ENCODE peak calls at places on chromosomes 2 and 18, in eight cellular contexts. One of them, this sample, is unnamed.

GRCh38 chr2:190451561-190452176 is 43.5 kb downstream of the MFSD6 start:
- DNase-seq in sigmoid colon: no peak
- DNase-seq in dorsolateral prefrontal cortex: no peak
- DNase-seq in AG10803: no peak
- DNase-seq in heart left ventricle: no peak
- DNase-seq in tibial artery: no peak
- DNase-seq in WERI-Rb-1: no peak
- DNase-seq in neural progenitor cell: no peak
- DNase-seq in this sample: peak

GRCh38 chr2:136034629-136035028 is 49.2 kb upstream of the DARS1 start:
- DNase-seq in sigmoid colon: no peak
- DNase-seq in dorsolateral prefrontal cortex: no peak
- DNase-seq in AG10803: no peak
- DNase-seq in heart left ventricle: no peak
- DNase-seq in tibial artery: no peak
- DNase-seq in WERI-Rb-1: no peak
- DNase-seq in neural progenitor cell: no peak
- DNase-seq in this sample: no peak

GRCh38 chr2:57906152-57906732 is 140.4 kb upstream of the VRK2 start:
- DNase-seq in sigmoid colon: no peak
- DNase-seq in dorsolateral prefrontal cortex: no peak
- DNase-seq in AG10803: peak
- DNase-seq in heart left ventricle: no peak
- DNase-seq in tibial artery: no peak
- DNase-seq in WERI-Rb-1: no peak
- DNase-seq in neural progenitor cell: peak
- DNase-seq in this sample: peak

GRCh38 chr2:54310314-54310713 is 54.3 kb upstream of the TSPYL6 start:
- DNase-seq in sigmoid colon: no peak
- DNase-seq in dorsolateral prefrontal cortex: no peak
- DNase-seq in AG10803: no peak
- DNase-seq in heart left ventricle: no peak
- DNase-seq in tibial artery: no peak
- DNase-seq in WERI-Rb-1: no peak
- DNase-seq in neural progenitor cell: no peak
- DNase-seq in this sample: peak

GRCh38 chr2:100818606-100819364 is 1.2 kb upstream of the NPAS2 start:
- DNase-seq in sigmoid colon: peak
- DNase-seq in dorsolateral prefrontal cortex: peak
- DNase-seq in AG10803: peak
- DNase-seq in heart left ventricle: peak
- DNase-seq in tibial artery: no peak
- DNase-seq in WERI-Rb-1: peak
- DNase-seq in neural progenitor cell: peak
- DNase-seq in this sample: peak

GRCh38 chr18:54100920-54101319 is 123.5 kb downstream of the MBD2 start:
- DNase-seq in sigmoid colon: no peak
- DNase-seq in dorsolateral prefrontal cortex: no peak
- DNase-seq in AG10803: peak
- DNase-seq in heart left ventricle: no peak
- DNase-seq in tibial artery: no peak
- DNase-seq in WERI-Rb-1: no peak
- DNase-seq in neural progenitor cell: no peak
- DNase-seq in this sample: peak

GRCh38 chr2:231922311-231922710 is 3.9 kb downstream of the NPPC start:
- DNase-seq in sigmoid colon: no peak
- DNase-seq in dorsolateral prefrontal cortex: no peak
- DNase-seq in AG10803: no peak
- DNase-seq in heart left ventricle: no peak
- DNase-seq in tibial artery: peak
- DNase-seq in WERI-Rb-1: no peak
- DNase-seq in neural progenitor cell: no peak
- DNase-seq in this sample: no peak

GRCh38 chr2:207847807-207848544 is 78.3 kb upstream of the FZD5 start:
- DNase-seq in sigmoid colon: no peak
- DNase-seq in dorsolateral prefrontal cortex: no peak
- DNase-seq in AG10803: peak
- DNase-seq in heart left ventricle: peak
- DNase-seq in tibial artery: peak
- DNase-seq in WERI-Rb-1: no peak
- DNase-seq in neural progenitor cell: peak
- DNase-seq in this sample: peak

GRCh38 chr2:159083601-159084000 is 115.2 kb downstream of the TANC1 start:
- DNase-seq in sigmoid colon: no peak
- DNase-seq in dorsolateral prefrontal cortex: no peak
- DNase-seq in AG10803: peak
- DNase-seq in heart left ventricle: no peak
- DNase-seq in tibial artery: no peak
- DNase-seq in WERI-Rb-1: no peak
- DNase-seq in neural progenitor cell: no peak
- DNase-seq in this sample: peak

GRCh38 chr2:46612675-46613074 is 133.3 kb downstream of the TMEM247 start:
- DNase-seq in sigmoid colon: no peak
- DNase-seq in dorsolateral prefrontal cortex: no peak
- DNase-seq in AG10803: no peak
- DNase-seq in heart left ventricle: no peak
- DNase-seq in tibial artery: no peak
- DNase-seq in WERI-Rb-1: no peak
- DNase-seq in neural progenitor cell: no peak
- DNase-seq in this sample: no peak

GRCh38 chr2:241091734-241092445 is 10.2 kb downstream of the MTERF4 start:
- DNase-seq in sigmoid colon: no peak
- DNase-seq in dorsolateral prefrontal cortex: no peak
- DNase-seq in AG10803: no peak
- DNase-seq in heart left ventricle: no peak
- DNase-seq in tibial artery: no peak
- DNase-seq in WERI-Rb-1: no peak
- DNase-seq in neural progenitor cell: no peak
- DNase-seq in this sample: no peak

GRCh38 chr2:4354678-4355077 is 651.3 kb downstream of the DCDC2C start:
- DNase-seq in sigmoid colon: no peak
- DNase-seq in dorsolateral prefrontal cortex: no peak
- DNase-seq in AG10803: no peak
- DNase-seq in heart left ventricle: no peak
- DNase-seq in tibial artery: no peak
- DNase-seq in WERI-Rb-1: peak
- DNase-seq in neural progenitor cell: peak
- DNase-seq in this sample: peak

GRCh38 chr2:164757934-164758695 is 83.5 kb downstream of the COBLL1 start:
- DNase-seq in sigmoid colon: no peak
- DNase-seq in dorsolateral prefrontal cortex: no peak
- DNase-seq in AG10803: peak
- DNase-seq in heart left ventricle: no peak
- DNase-seq in tibial artery: peak
- DNase-seq in WERI-Rb-1: no peak
- DNase-seq in neural progenitor cell: no peak
- DNase-seq in this sample: peak

GRCh38 chr18:12791631-12792030 is 88.8 kb downstream of the PSMG2 start:
- DNase-seq in sigmoid colon: no peak
- DNase-seq in dorsolateral prefrontal cortex: no peak
- DNase-seq in AG10803: no peak
- DNase-seq in heart left ventricle: no peak
- DNase-seq in tibial artery: no peak
- DNase-seq in WERI-Rb-1: no peak
- DNase-seq in neural progenitor cell: no peak
- DNase-seq in this sample: no peak

GRCh38 chr2:72148975-72149555 is 1.4 kb upstream of the CYP26B1 start:
- DNase-seq in sigmoid colon: peak
- DNase-seq in dorsolateral prefrontal cortex: peak
- DNase-seq in AG10803: peak
- DNase-seq in heart left ventricle: peak
- DNase-seq in tibial artery: no peak
- DNase-seq in WERI-Rb-1: peak
- DNase-seq in neural progenitor cell: peak
- DNase-seq in this sample: peak

GRCh38 chr18:75915941-75916640 is 488.6 kb upstream of the SMIM21 start:
- DNase-seq in sigmoid colon: no peak
- DNase-seq in dorsolateral prefrontal cortex: peak
- DNase-seq in AG10803: peak
- DNase-seq in heart left ventricle: no peak
- DNase-seq in tibial artery: no peak
- DNase-seq in WERI-Rb-1: peak
- DNase-seq in neural progenitor cell: peak
- DNase-seq in this sample: no peak
- H3K4me3 ChIP-seq in sigmoid colon: peak
- H3K4me3 ChIP-seq in dorsolateral prefrontal cortex: peak
- H3K4me3 ChIP-seq in AG10803: peak
- H3K4me3 ChIP-seq in heart left ventricle: peak
- H3K4me3 ChIP-seq in tibial artery: peak
- H3K4me3 ChIP-seq in WERI-Rb-1: peak
- H3K4me3 ChIP-seq in neural progenitor cell: peak
- H3K4me3 ChIP-seq in this sample: no peak

DNA sequence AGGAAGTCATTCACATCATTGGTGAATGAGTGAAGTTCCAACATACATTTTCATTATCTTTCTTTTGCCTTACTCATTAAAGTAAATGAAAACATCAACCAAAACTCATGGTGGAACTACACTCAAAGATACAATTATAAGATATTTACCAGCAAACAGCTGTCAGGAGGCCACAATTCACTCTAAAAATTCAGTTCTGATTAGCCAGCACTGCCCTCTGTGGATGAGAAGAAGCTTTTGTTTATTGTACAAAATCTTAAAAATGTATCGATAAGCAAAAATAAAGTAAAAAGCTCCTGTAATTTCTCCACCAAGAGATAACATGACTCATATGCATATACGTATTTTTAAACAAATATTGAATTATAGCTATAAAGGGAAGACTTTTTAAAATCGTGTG is 73.5 kb upstream of the RAPGEF4 start:
- DNase-seq in sigmoid colon: no peak
- DNase-seq in dorsolateral prefrontal cortex: no peak
- DNase-seq in AG10803: no peak
- DNase-seq in heart left ventricle: no peak
- DNase-seq in tibial artery: no peak
- DNase-seq in WERI-Rb-1: no peak
- DNase-seq in neural progenitor cell: no peak
- DNase-seq in this sample: peak
- TF ChIP-seq CTCF in sigmoid colon: no peak
- TF ChIP-seq CTCF in dorsolateral prefrontal cortex: no peak
- TF ChIP-seq CTCF in AG10803: no peak
- TF ChIP-seq CTCF in heart left ventricle: no peak
- TF ChIP-seq CTCF in tibial artery: no peak
- TF ChIP-seq CTCF in WERI-Rb-1: no peak
- TF ChIP-seq CTCF in neural progenitor cell: no peak
- TF ChIP-seq CTCF in this sample: peak

GRCh38 chr18:59354731-59355130 is 4.3 kb downstream of the LMAN1 start:
- DNase-seq in sigmoid colon: no peak
- DNase-seq in dorsolateral prefrontal cortex: no peak
- DNase-seq in AG10803: no peak
- DNase-seq in heart left ventricle: no peak
- DNase-seq in tibial artery: no peak
- DNase-seq in WERI-Rb-1: no peak
- DNase-seq in neural progenitor cell: no peak
- DNase-seq in this sample: no peak

GRCh38 chr18:59358611-59359575 is at the start of gene LMAN1:
- DNase-seq in sigmoid colon: peak
- DNase-seq in dorsolateral prefrontal cortex: peak
- DNase-seq in AG10803: peak
- DNase-seq in heart left ventricle: peak
- DNase-seq in tibial artery: peak
- DNase-seq in WERI-Rb-1: peak
- DNase-seq in neural progenitor cell: peak
- DNase-seq in this sample: peak

GRCh38 chr18:59357928-59358327 is 1.1 kb downstream of the LMAN1 start:
- DNase-seq in sigmoid colon: no peak
- DNase-seq in dorsolateral prefrontal cortex: no peak
- DNase-seq in AG10803: peak
- DNase-seq in heart left ventricle: no peak
- DNase-seq in tibial artery: no peak
- DNase-seq in WERI-Rb-1: no peak
- DNase-seq in neural progenitor cell: peak
- DNase-seq in this sample: peak

GRCh38 chr18:59359576-59359952 is 499 bp upstream of the LMAN1 start:
- DNase-seq in sigmoid colon: no peak
- DNase-seq in dorsolateral prefrontal cortex: no peak
- DNase-seq in AG10803: no peak
- DNase-seq in heart left ventricle: no peak
- DNase-seq in tibial artery: no peak
- DNase-seq in WERI-Rb-1: no peak
- DNase-seq in neural progenitor cell: no peak
- DNase-seq in this sample: no peak
- H3K4me3 ChIP-seq in sigmoid colon: peak
- H3K4me3 ChIP-seq in dorsolateral prefrontal cortex: peak
- H3K4me3 ChIP-seq in AG10803: peak
- H3K4me3 ChIP-seq in heart left ventricle: peak
- H3K4me3 ChIP-seq in tibial artery: peak
- H3K4me3 ChIP-seq in WERI-Rb-1: peak
- H3K4me3 ChIP-seq in neural progenitor cell: peak
- H3K4me3 ChIP-seq in this sample: peak

GRCh38 chr2:69175795-69176715 is 163.1 kb downstream of the ANTXR1 start:
- DNase-seq in sigmoid colon: no peak
- DNase-seq in dorsolateral prefrontal cortex: no peak
- DNase-seq in AG10803: no peak
- DNase-seq in heart left ventricle: no peak
- DNase-seq in tibial artery: no peak
- DNase-seq in WERI-Rb-1: no peak
- DNase-seq in neural progenitor cell: no peak
- DNase-seq in this sample: no peak

GRCh38 chr2:69180227-69180626 is 167.2 kb downstream of the ANTXR1 start:
- DNase-seq in sigmoid colon: no peak
- DNase-seq in dorsolateral prefrontal cortex: no peak
- DNase-seq in AG10803: no peak
- DNase-seq in heart left ventricle: no peak
- DNase-seq in tibial artery: no peak
- DNase-seq in WERI-Rb-1: no peak
- DNase-seq in neural progenitor cell: no peak
- DNase-seq in this sample: no peak

GRCh38 chr2:69177785-69178636 is 165.0 kb downstream of the ANTXR1 start:
- DNase-seq in sigmoid colon: peak
- DNase-seq in dorsolateral prefrontal cortex: peak
- DNase-seq in AG10803: peak
- DNase-seq in heart left ventricle: peak
- DNase-seq in tibial artery: peak
- DNase-seq in WERI-Rb-1: peak
- DNase-seq in neural progenitor cell: peak
- DNase-seq in this sample: peak

GRCh38 chr2:69173706-69174105 is 160.7 kb downstream of the ANTXR1 start:
- DNase-seq in sigmoid colon: no peak
- DNase-seq in dorsolateral prefrontal cortex: no peak
- DNase-seq in AG10803: no peak
- DNase-seq in heart left ventricle: no peak
- DNase-seq in tibial artery: no peak
- DNase-seq in WERI-Rb-1: no peak
- DNase-seq in neural progenitor cell: no peak
- DNase-seq in this sample: no peak

DNA sequence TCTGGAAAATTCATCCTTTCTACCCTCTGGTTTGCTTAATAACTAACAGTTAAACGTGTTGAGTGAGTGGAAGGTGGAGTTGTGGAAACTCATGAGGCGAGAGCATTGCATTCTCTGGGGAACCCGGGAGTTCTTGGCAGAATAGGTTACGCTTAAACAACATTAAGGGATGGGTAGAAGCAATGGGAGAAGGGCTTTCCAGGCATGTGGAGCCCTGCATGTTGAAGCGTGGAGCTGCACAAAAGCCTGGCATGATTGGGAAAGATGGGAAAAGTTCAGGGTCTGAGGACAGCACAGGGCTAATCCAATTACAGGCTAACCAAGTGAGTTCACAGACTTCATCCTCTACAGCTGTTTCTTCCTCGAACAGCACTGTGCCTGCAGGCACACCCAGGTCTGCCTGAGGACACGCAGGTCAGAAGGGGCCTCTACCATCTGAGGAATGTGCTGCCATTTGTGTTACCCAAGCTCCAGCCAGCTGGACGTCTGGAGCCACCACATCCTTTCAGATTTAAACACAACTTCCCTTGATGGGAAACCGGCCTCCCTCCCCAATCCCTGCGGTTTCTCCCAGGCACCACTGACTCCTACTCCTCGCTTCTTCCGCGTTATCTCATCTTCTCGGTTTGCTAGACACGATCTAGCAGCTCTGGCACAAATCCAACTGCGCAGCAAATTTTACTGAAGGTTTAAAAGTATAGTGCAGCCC is 164.2 kb downstream of the ANTXR1 start:
- DNase-seq in sigmoid colon: peak
- DNase-seq in dorsolateral prefrontal cortex: no peak
- DNase-seq in AG10803: peak
- DNase-seq in heart left ventricle: peak
- DNase-seq in tibial artery: peak
- DNase-seq in WERI-Rb-1: peak
- DNase-seq in neural progenitor cell: peak
- DNase-seq in this sample: peak
- TF ChIP-seq CTCF in sigmoid colon: no peak
- TF ChIP-seq CTCF in dorsolateral prefrontal cortex: no peak
- TF ChIP-seq CTCF in AG10803: no peak
- TF ChIP-seq CTCF in heart left ventricle: no peak
- TF ChIP-seq CTCF in tibial artery: no peak
- TF ChIP-seq CTCF in WERI-Rb-1: no peak
- TF ChIP-seq CTCF in neural progenitor cell: no peak
- TF ChIP-seq CTCF in this sample: no peak

This sample was measured in choroid plexus epithelial cell.